ENCODE peak calls at places on chromosomes 13 and 19, in six cellular contexts. I is CD8-positive, alpha-beta T cell; K is PC-9; H is CD4-positive, alpha-beta T cell; M is H9; W is heart left ventricle. Z is an unnamed sample.

GRCh38 chr13:99580500-99581268 is 79.4 kb downstream of the TM9SF2 start:
- DNase-seq in K (no peak), W (no peak), H (no peak), M (no peak), I (no peak), Z (no peak)

GRCh38 chr13:105073041-105073440 is 1462.4 kb downstream of the EFNB2 start:
- DNase-seq in K (no peak), I (no peak), W (no peak), H (no peak), M (no peak), Z (no peak)

GRCh38 chr13:114111577-114111976 is 20.8 kb downstream of the RASA3 start:
- DNase-seq in I (peak), W (no peak), K (no peak), M (no peak), H (no peak), Z (peak)

GRCh38 chr13:33284916-33285315 is 639 bp downstream of the STARD13 start:
- DNase-seq in W (no peak), K (no peak), I (no peak), H (no peak), M (no peak), Z (no peak)

GRCh38 chr13:101211261-101211660 is 205.0 kb downstream of the NALCN start:
- DNase-seq in H (no peak), W (no peak), I (no peak), M (no peak), K (no peak), Z (no peak)

GRCh38 chr13:77358001-77358400 is 31.1 kb upstream of the MYCBP2 start:
- DNase-seq in M (no peak), K (no peak), W (no peak), H (no peak), I (no peak), Z (no peak)

GRCh38 chr13:32617112-32617511 is 30.9 kb downstream of the PDS5B start:
- DNase-seq in M (no peak), I (no peak), H (no peak), W (no peak), K (no peak), Z (no peak)

GRCh38 chr19:18603255-18603957 is 3.2 kb downstream of the CRLF1 start:
- DNase-seq in W (no peak), K (no peak), I (no peak), H (no peak), M (peak), Z (no peak)

GRCh38 chr19:48915757-48916156 is 15.6 kb downstream of the NUCB1 start:
- DNase-seq in W (no peak), M (no peak), K (no peak), H (no peak), I (no peak), Z (no peak)

GRCh38 chr19:9916719-9917118 is 19.6 kb downstream of the OLFM2 start:
- DNase-seq in W (no peak), M (no peak), I (no peak), K (no peak), H (no peak), Z (no peak)

GRCh38 chr19:35048911-35049411 is 7.4 kb downstream of the HPN start:
- DNase-seq in M (peak), I (no peak), K (peak), W (peak), H (no peak), Z (no peak)

GRCh38 chr13:98998831-98999634 is 21.2 kb upstream of the DOCK9 start:
- DNase-seq in K (no peak), W (no peak), I (peak), H (peak), M (no peak), Z (no peak)

GRCh38 chr13:114047358-114047881 is 73.5 kb upstream of the C13orf46 start:
- DNase-seq in K (no peak), W (no peak), M (no peak), H (no peak), I (no peak), Z (no peak)

GRCh38 chr19:19524053-19524452 is 4.7 kb upstream of the YJEFN3 start:
- DNase-seq in W (no peak), H (no peak), K (no peak), I (no peak), M (no peak), Z (no peak)

DNA sequence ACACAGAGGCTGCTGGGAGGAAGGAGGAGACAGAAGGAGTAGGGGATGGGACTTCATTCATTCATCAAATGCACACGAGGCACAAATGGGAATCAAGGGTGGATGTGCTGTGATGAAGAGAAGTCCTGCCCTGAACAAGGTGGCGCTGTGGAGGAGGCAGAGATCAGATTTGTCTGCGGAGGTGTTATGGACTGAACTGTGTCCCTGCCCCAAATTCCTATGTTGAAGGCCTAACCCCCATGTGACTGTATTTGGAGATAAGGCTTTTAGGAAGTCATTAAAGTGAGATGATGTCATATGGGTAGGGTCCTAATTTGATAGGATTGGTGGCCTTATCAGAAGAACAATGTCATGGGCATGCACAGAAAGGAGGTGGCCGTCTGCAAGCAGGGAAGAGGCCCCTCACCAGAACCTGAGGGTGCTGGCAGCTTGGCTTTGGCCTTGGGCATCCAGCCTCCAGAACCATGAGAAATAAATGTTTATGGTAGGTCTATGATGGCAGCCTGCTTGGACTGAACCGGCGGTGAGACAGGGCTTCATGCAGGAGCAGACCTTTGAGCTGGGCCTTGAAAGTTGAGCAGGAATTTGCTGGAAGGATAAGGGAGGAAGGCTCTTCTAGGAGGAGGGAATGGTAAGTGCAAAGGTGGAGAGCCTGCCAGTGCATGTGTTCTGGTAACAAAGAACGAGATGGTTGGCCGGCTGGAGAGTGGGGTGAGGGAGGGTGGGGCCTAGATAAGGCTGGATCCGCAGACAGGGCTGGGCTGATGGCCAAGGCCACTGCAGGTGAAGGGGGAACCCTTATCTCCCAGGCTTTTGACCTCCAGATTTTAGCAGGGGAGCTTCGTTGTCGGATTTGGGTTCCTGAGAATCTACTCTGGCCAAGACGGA is 2.7 kb upstream of the CEBPA start:
- DNase-seq in K (no peak), I (no peak), W (no peak), M (peak), H (no peak), Z (no peak)
- TF ChIP-seq CTCF in K (no peak), I (no peak), W (no peak), M (peak), H (no peak), Z (no peak)

GRCh38 chr19:28393574-28394336 is 819.2 kb downstream of the UQCRFS1 start:
- DNase-seq in I (no peak), H (no peak), K (no peak), M (no peak), W (no peak), Z (no peak)
- TF ChIP-seq CTCF in I (no peak), H (no peak), K (no peak), M (no peak), W (no peak), Z (no peak)

DNA sequence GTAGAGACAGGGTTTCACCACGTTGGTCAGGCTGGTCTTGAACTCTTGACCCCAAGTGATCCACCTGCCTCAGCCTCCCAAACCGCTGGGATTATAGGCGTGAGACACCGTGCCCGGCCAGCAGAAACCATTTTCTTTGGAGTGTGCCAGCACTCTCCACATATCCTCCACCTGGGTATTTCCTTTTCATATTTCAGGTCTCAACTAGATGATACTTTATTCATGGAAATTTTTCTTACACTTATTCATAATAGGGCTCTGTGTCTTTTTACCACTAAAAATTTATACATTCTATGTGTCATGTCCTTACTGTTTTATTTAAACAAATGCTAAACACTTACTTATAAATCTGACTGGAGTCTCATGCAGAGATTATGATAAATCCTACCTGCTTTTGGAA is 305.9 kb downstream of the PCDH20 start:
- DNase-seq in H (no peak), M (no peak), W (no peak), K (no peak), I (no peak), Z (no peak)
- TF ChIP-seq CTCF in H (no peak), M (no peak), W (no peak), K (no peak), I (no peak), Z (no peak)

GRCh38 chr13:52070929-52071523 is 46.5 kb downstream of the UTP14C start:
- DNase-seq in K (no peak), H (no peak), I (peak), W (no peak), M (no peak), Z (no peak)
- TF ChIP-seq CTCF in K (peak), H (no peak), I (no peak), W (peak), M (no peak), Z (no peak)

DNA sequence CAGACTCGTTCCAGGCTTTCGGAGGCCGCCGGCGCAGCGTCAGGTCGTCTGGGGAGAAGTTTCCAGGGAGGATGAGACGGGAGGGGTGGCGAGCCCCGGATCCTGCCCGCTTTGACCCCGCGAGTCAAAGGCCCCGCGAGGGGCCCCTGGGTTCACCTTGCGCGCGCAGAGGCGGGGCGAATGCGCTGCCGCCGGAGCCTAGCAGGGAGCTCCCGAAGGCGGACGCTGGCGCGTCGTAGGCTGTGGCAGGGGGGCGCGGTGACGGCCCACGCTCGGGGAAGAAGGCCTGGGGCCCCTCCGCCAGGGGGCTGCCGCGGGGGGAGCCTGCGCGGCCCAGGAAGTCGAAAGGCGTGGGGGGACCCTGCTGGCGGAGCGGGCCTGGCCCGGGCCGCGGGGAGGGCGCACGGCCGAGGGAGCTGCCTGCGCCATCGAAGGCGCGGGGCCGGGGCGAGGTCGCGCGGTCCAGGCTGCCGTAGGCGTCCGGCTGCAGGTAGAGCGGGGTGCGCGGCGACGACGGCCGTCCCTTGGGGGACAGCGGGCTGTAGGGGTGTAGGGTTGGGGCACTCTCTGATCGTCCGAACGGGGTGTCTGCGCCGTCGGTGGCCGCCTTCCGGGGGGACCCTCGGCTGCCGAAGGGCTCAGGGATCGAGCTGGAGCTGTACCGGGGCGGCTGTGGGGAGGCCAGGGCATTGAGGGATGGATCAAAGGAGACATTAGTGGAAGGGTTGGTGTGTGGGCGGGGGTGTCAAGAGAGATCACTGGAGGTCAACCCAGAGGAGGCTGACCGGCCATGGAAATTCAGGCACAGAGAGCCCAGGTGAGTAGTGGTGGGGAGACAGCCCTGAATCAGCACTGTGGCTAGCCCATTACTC is 8.2 kb downstream of the PPP1R13L start:
- DNase-seq in W (no peak), K (no peak), H (no peak), M (no peak), I (no peak), Z (no peak)
- TF ChIP-seq CTCF in W (no peak), K (no peak), H (no peak), M (no peak), I (no peak), Z (no peak)

DNA sequence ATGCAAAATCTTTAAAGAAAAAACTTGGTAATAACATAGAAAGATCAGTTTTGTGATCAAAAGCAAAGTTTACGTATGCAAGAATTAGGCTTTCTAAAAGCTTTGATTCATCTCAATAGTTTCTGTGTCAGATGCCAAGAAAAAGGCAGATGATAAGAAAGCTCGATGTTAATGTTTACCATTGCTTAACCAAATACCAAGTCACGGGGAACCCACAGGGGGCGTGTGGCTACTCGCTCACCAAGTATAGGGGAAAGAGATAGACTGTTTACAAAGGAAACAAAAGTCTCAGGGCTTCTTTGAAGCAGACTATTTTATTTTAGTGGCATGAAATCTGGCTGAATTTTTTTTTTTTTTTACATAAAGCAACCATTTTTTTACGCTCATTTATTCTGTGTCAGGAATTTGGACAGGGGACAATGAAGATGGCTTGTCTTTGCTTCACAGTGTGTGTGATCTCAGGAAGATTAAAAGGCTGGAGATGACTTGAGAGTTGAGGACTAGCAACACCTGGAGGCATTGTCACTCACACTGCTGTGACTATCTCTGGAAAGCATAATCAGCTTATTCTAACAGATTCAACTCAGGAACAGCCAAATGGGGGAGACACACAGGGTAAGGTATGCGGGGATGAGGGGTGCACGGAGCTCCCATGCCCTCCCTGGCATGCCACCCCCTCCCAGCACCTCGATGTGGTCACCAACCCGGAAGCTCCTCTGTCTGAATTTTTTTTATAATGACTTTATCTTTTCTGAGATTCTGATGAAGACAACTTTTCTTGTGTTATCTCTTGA is 24.9 kb downstream of the RCBTB1 start:
- DNase-seq in W (no peak), I (peak), H (no peak), M (no peak), K (no peak), Z (no peak)
- TF ChIP-seq CTCF in W (peak), I (no peak), H (no peak), M (peak), K (no peak), Z (no peak)

Z was measured in natural killer cell.